ENCODE peak calls at places on chromosomes 12 and 14, in seven cellular contexts. H is body of pancreas; S is A549; R is retina; F is stimulated activated CD4-positive, alpha-beta T cell treated with anti-CD3 and anti-CD28 coated beads, Interleukin-2, amount 100 ng/mL, for 48 hours; L is heart left ventricle; E is GM18507. T is an unnamed sample.

GRCh38 chr14:31449971-31450610 is 7.2 kb downstream of the DTD2 start:
- DNase-seq in R (no peak), S (peak; percentile 33), F (no peak), L (no peak), H (no peak), E (no peak), T (no peak)

GRCh38 chr12:126337556-126337955 is 1272.3 kb downstream of the AACS start:
- DNase-seq in R (no peak), F (no peak), L (no peak), H (no peak), E (no peak), S (no peak), T (no peak)

GRCh38 chr12:47921907-47922306 is 17.1 kb upstream of the VDR start:
- DNase-seq in F (no peak), R (no peak), S (no peak), H (no peak), E (no peak), L (no peak), T (no peak)

GRCh38 chr12:103973909-103974308 is 8.2 kb downstream of the TDG start:
- DNase-seq in H (no peak), S (no peak), R (no peak), F (no peak), L (no peak), E (no peak), T (no peak)

GRCh38 chr12:32508626-32509025 is 109.3 kb downstream of the FGD4 start:
- DNase-seq in E (no peak), L (no peak), R (no peak), H (no peak), F (no peak), S (no peak), T (no peak)

GRCh38 chr12:54287316-54288157 is 7.0 kb downstream of the HNRNPA1 start:
- DNase-seq in R (no peak), F (no peak), S (no peak), E (no peak), H (no peak), L (no peak), T (no peak)

GRCh38 chr14:59265808-59266207 is 77.3 kb downstream of the DAAM1 start:
- DNase-seq in E (no peak), L (no peak), F (no peak), S (no peak), R (no peak), H (no peak), T (peak; percentile 52)

GRCh38 chr14:61876362-61877049 is 114.3 kb downstream of the SNAPC1 start:
- DNase-seq in R (peak; percentile 15), F (no peak), S (no peak), L (no peak), E (no peak), H (no peak), T (no peak)

GRCh38 chr14:56271988-56272387 is 153.8 kb downstream of the PELI2 start:
- DNase-seq in R (no peak), L (no peak), H (no peak), S (no peak), F (no peak), E (no peak), T (no peak)

GRCh38 chr12:45315462-45315861 is 99.6 kb downstream of the ANO6 start:
- DNase-seq in E (no peak), S (no peak), F (no peak), R (no peak), H (no peak), L (no peak), T (no peak)

GRCh38 chr12:106739815-106740552 is 34.5 kb upstream of the RIC8B start:
- DNase-seq in R (no peak), H (no peak), F (no peak), S (no peak), L (no peak), E (no peak), T (no peak)

GRCh38 chr12:79455314-79455713 is 235.4 kb downstream of the PAWR start:
- DNase-seq in H (no peak), F (no peak), S (no peak), L (no peak), E (no peak), R (no peak), T (no peak)

GRCh38 chr12:122858591-122859302 is 23.5 kb downstream of the HIP1R start:
- DNase-seq in H (no peak), L (peak; percentile 27), R (no peak), F (no peak), E (no peak), S (no peak), T (no peak)

GRCh38 chr12:46224401-46224800 is 44.4 kb downstream of the SLC38A1 start:
- DNase-seq in F (no peak), H (peak; percentile 40), L (peak; percentile 54), R (no peak), S (no peak), E (no peak), T (no peak)

GRCh38 chr12:80877706-80878384 is 59.9 kb downstream of the LIN7A start:
- DNase-seq in L (no peak), R (no peak), F (no peak), H (no peak), E (no peak), S (no peak), T (no peak)

GRCh38 chr12:119990382-119990874 is 1.4 kb downstream of the BICDL1 start:
- DNase-seq in H (no peak), L (no peak), R (no peak), S (no peak), F (no peak), E (no peak), T (no peak)

GRCh38 chr12:45122776-45123380 is 72.0 kb upstream of the DBX2 start:
- DNase-seq in R (no peak), E (no peak), L (no peak), H (no peak), F (no peak), S (no peak), T (no peak)